ENCODE peak calls at places on chromosomes 2 and 18, in five cellular contexts. A is iPS-NIHi11, G is HTR-8/SVneo, X is ELF-1, S is NT2/D1. R is an unnamed sample.

GRCh38 chr18:74392323-74392722 is 64.8 kb downstream of the DIPK1C start:
- DNase-seq in A (no peak), G (no peak), X (no peak), S (no peak), R (no peak)

GRCh38 chr18:361941-362913 is 94.4 kb upstream of the THOC1 start:
- DNase-seq in A (peak), G (peak), X (peak), S (no peak), R (peak)

GRCh38 chr18:36662000-36662399 is 166.8 kb downstream of the TPGS2 start:
- DNase-seq in A (peak), G (no peak), X (peak), S (peak), R (no peak)

GRCh38 chr2:143553261-143553660 is 424.0 kb downstream of the ARHGAP15 start:
- DNase-seq in A (no peak), G (no peak), X (no peak), S (no peak), R (no peak)

GRCh38 chr2:9820020-9820973 is 23.0 kb upstream of the TAF1B start:
- DNase-seq in A (no peak), G (peak), X (peak), S (peak), R (no peak)

GRCh38 chr2:227884511-227884947 is 13.1 kb downstream of the DAW1 start:
- DNase-seq in A (peak), G (peak), X (peak), S (peak), R (peak)

GRCh38 chr2:11330457-11331142 is 13.8 kb downstream of the ROCK2 start:
- DNase-seq in A (no peak), G (no peak), X (no peak), S (no peak), R (no peak)

GRCh38 chr2:126381081-126381480 is 274.9 kb upstream of the GYPC start:
- DNase-seq in A (no peak), G (no peak), X (no peak), S (no peak), R (no peak)

GRCh38 chr18:10060469-10060782 is 146.6 kb downstream of the VAPA start:
- DNase-seq in A (no peak), G (no peak), X (no peak), S (no peak), R (no peak)

GRCh38 chr2:45928946-45929345 is 277.5 kb downstream of the PRKCE start:
- DNase-seq in A (no peak), G (no peak), X (no peak), S (no peak), R (no peak)

R was measured in lung microvascular endothelial cell.